ENCODE peak calls at places on chromosomes 7 and 10, in nine cellular contexts. One of them, this sample, is unnamed.

GRCh38 chr10:77564781-77565589 is 72.6 kb downstream of the KCNMA1 start:
- DNase-seq in CD8-positive, alpha-beta memory T cell: no peak
- DNase-seq in body of pancreas: no peak
- DNase-seq in suprapubic skin: no peak
- DNase-seq in GM23248: peak; percentile 77
- DNase-seq in mesenchymal stem cell: no peak
- DNase-seq in hepatocyte: no peak
- DNase-seq in colonic mucosa: no peak
- DNase-seq in thyroid gland: no peak
- DNase-seq in this sample: no peak

GRCh38 chr10:68406111-68406814 is 814 bp downstream of the RUFY2 start:
- DNase-seq in CD8-positive, alpha-beta memory T cell: no peak
- DNase-seq in body of pancreas: peak; percentile 43
- DNase-seq in suprapubic skin: no peak
- DNase-seq in GM23248: peak; percentile 92
- DNase-seq in mesenchymal stem cell: peak; percentile 80
- DNase-seq in hepatocyte: peak; percentile 81
- DNase-seq in colonic mucosa: peak; percentile 65
- DNase-seq in thyroid gland: peak; percentile 48
- DNase-seq in this sample: no peak

GRCh38 chr10:73796766-73797165 is 11.4 kb downstream of the ZSWIM8 start:
- DNase-seq in CD8-positive, alpha-beta memory T cell: no peak
- DNase-seq in body of pancreas: no peak
- DNase-seq in suprapubic skin: no peak
- DNase-seq in GM23248: no peak
- DNase-seq in mesenchymal stem cell: no peak
- DNase-seq in hepatocyte: no peak
- DNase-seq in colonic mucosa: no peak
- DNase-seq in thyroid gland: no peak
- DNase-seq in this sample: no peak

GRCh38 chr7:156603629-156604028 is 36.9 kb upstream of the RNF32 start:
- DNase-seq in CD8-positive, alpha-beta memory T cell: no peak
- DNase-seq in body of pancreas: no peak
- DNase-seq in suprapubic skin: no peak
- DNase-seq in GM23248: no peak
- DNase-seq in mesenchymal stem cell: no peak
- DNase-seq in hepatocyte: no peak
- DNase-seq in colonic mucosa: no peak
- DNase-seq in thyroid gland: no peak
- DNase-seq in this sample: no peak

GRCh38 chr7:105794741-105795729 is 81.4 kb downstream of the ATXN7L1 start:
- DNase-seq in CD8-positive, alpha-beta memory T cell: no peak
- DNase-seq in body of pancreas: no peak
- DNase-seq in suprapubic skin: no peak
- DNase-seq in GM23248: peak; percentile 81
- DNase-seq in mesenchymal stem cell: peak; percentile 62
- DNase-seq in hepatocyte: no peak
- DNase-seq in colonic mucosa: peak; percentile 25
- DNase-seq in thyroid gland: no peak
- DNase-seq in this sample: no peak

GRCh38 chr7:1823376-1824150 is 153.5 kb downstream of the ELFN1 start:
- DNase-seq in CD8-positive, alpha-beta memory T cell: no peak
- DNase-seq in body of pancreas: no peak
- DNase-seq in suprapubic skin: peak; percentile 39
- DNase-seq in GM23248: no peak
- DNase-seq in mesenchymal stem cell: no peak
- DNase-seq in hepatocyte: no peak
- DNase-seq in colonic mucosa: no peak
- DNase-seq in thyroid gland: no peak
- DNase-seq in this sample: no peak

GRCh38 chr7:70787772-70788171 is 344.2 kb upstream of the GALNT17 start:
- DNase-seq in CD8-positive, alpha-beta memory T cell: no peak
- DNase-seq in body of pancreas: no peak
- DNase-seq in suprapubic skin: no peak
- DNase-seq in GM23248: no peak
- DNase-seq in mesenchymal stem cell: no peak
- DNase-seq in hepatocyte: no peak
- DNase-seq in colonic mucosa: no peak
- DNase-seq in thyroid gland: no peak
- DNase-seq in this sample: no peak

GRCh38 chr10:103676058-103676785 is 179.2 kb downstream of the SH3PXD2A start:
- DNase-seq in CD8-positive, alpha-beta memory T cell: no peak
- DNase-seq in body of pancreas: no peak
- DNase-seq in suprapubic skin: peak; percentile 92
- DNase-seq in GM23248: peak; percentile 74
- DNase-seq in mesenchymal stem cell: no peak
- DNase-seq in hepatocyte: peak; percentile 59
- DNase-seq in colonic mucosa: no peak
- DNase-seq in thyroid gland: peak; percentile 19
- DNase-seq in this sample: no peak

GRCh38 chr7:29330136-29330535 is 135.6 kb downstream of the CHN2 start:
- DNase-seq in CD8-positive, alpha-beta memory T cell: no peak
- DNase-seq in body of pancreas: no peak
- DNase-seq in suprapubic skin: no peak
- DNase-seq in GM23248: no peak
- DNase-seq in mesenchymal stem cell: no peak
- DNase-seq in hepatocyte: no peak
- DNase-seq in colonic mucosa: no peak
- DNase-seq in thyroid gland: no peak
- DNase-seq in this sample: no peak

GRCh38 chr10:6065406-6065805 is 3.2 kb upstream of the IL2RA start:
- DNase-seq in CD8-positive, alpha-beta memory T cell: no peak
- DNase-seq in body of pancreas: no peak
- DNase-seq in suprapubic skin: peak; percentile 17
- DNase-seq in GM23248: no peak
- DNase-seq in mesenchymal stem cell: no peak
- DNase-seq in hepatocyte: no peak
- DNase-seq in colonic mucosa: no peak
- DNase-seq in thyroid gland: no peak
- DNase-seq in this sample: no peak

GRCh38 chr7:106009511-106010226 is 46.6 kb downstream of the CDHR3 start:
- DNase-seq in CD8-positive, alpha-beta memory T cell: peak; percentile 78
- DNase-seq in body of pancreas: peak; percentile 85
- DNase-seq in suprapubic skin: peak; percentile 81
- DNase-seq in GM23248: peak; percentile 99
- DNase-seq in mesenchymal stem cell: peak; percentile 99
- DNase-seq in hepatocyte: peak; percentile 95
- DNase-seq in colonic mucosa: peak; percentile 90
- DNase-seq in thyroid gland: peak; percentile 84
- DNase-seq in this sample: peak; percentile 83

GRCh38 chr10:92567952-92568600 is 5.8 kb downstream of the IDE start:
- DNase-seq in CD8-positive, alpha-beta memory T cell: no peak
- DNase-seq in body of pancreas: no peak
- DNase-seq in suprapubic skin: no peak
- DNase-seq in GM23248: peak; percentile 81
- DNase-seq in mesenchymal stem cell: peak; percentile 33
- DNase-seq in hepatocyte: peak; percentile 9
- DNase-seq in colonic mucosa: no peak
- DNase-seq in thyroid gland: no peak
- DNase-seq in this sample: no peak

GRCh38 chr10:131930586-131931330 is 29.9 kb downstream of the PPP2R2D start:
- DNase-seq in CD8-positive, alpha-beta memory T cell: no peak
- DNase-seq in body of pancreas: no peak
- DNase-seq in suprapubic skin: no peak
- DNase-seq in GM23248: no peak
- DNase-seq in mesenchymal stem cell: no peak
- DNase-seq in hepatocyte: no peak
- DNase-seq in colonic mucosa: no peak
- DNase-seq in thyroid gland: no peak
- DNase-seq in this sample: no peak
- H3K27ac ChIP-seq in CD8-positive, alpha-beta memory T cell: no peak overlapping the region
- H3K27ac ChIP-seq in body of pancreas: no peak overlapping the region
- H3K27ac ChIP-seq in suprapubic skin: no peak overlapping the region
- H3K27ac ChIP-seq in GM23248: no peak overlapping the region
- H3K27ac ChIP-seq in mesenchymal stem cell: no peak overlapping the region
- H3K27ac ChIP-seq in hepatocyte: no peak overlapping the region
- H3K27ac ChIP-seq in colonic mucosa: no peak overlapping the region
- H3K27ac ChIP-seq in thyroid gland: no peak overlapping the region
- H3K27ac ChIP-seq in this sample: peak overlapping the region; percentile 15

DNA sequence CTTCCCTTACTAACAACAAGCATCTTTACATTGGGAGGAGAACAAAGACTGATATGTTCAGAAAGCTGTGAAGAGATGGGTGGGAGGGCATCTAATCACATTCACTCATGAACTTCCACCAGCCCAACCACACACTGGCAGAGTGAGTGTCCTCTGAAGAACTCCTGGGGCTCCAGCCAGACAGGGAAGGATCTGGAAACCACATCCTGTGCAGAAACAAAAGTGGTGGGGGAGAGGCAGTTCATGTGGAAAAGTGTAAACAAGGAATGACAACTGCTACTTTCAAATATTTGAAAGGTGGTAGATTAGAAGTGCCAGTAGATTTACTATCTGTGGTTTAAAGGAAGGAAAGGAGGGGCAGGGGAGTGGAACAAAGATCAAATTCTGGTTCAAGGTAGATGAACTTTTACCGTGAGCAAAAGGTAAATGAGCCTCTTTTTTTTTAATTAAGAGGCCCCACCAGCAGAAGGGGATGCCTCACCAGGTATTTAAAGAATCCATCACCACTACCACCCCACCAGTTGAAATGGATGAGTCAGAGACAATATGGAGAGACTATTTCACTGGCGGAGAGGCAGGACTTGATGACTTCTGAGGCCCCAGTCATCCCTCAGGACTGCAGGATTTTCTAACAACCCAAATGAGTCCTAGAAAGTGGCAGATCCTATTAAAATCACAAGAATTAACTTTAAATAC is 34.5 kb downstream of the GOT1 start:
- DNase-seq in CD8-positive, alpha-beta memory T cell: no peak
- DNase-seq in body of pancreas: no peak
- DNase-seq in suprapubic skin: no peak
- DNase-seq in GM23248: peak; percentile 89
- DNase-seq in mesenchymal stem cell: peak; percentile 88
- DNase-seq in hepatocyte: peak; percentile 17
- DNase-seq in colonic mucosa: no peak
- DNase-seq in thyroid gland: no peak
- DNase-seq in this sample: no peak
- H3K27ac ChIP-seq in CD8-positive, alpha-beta memory T cell: no peak overlapping the region
- H3K27ac ChIP-seq in body of pancreas: no peak overlapping the region
- H3K27ac ChIP-seq in suprapubic skin: no peak overlapping the region
- H3K27ac ChIP-seq in GM23248: peak overlapping the region; percentile 89
- H3K27ac ChIP-seq in mesenchymal stem cell: peak overlapping the region; percentile 89
- H3K27ac ChIP-seq in hepatocyte: peak overlapping the region; percentile 77
- H3K27ac ChIP-seq in colonic mucosa: no peak overlapping the region
- H3K27ac ChIP-seq in thyroid gland: no peak overlapping the region
- H3K27ac ChIP-seq in this sample: peak overlapping the region; percentile 39

GRCh38 chr10:79437111-79437814 is 8.2 kb downstream of the ZCCHC24 start:
- DNase-seq in CD8-positive, alpha-beta memory T cell: no peak
- DNase-seq in body of pancreas: no peak
- DNase-seq in suprapubic skin: peak; percentile 55
- DNase-seq in GM23248: peak; percentile 65
- DNase-seq in mesenchymal stem cell: no peak
- DNase-seq in hepatocyte: no peak
- DNase-seq in colonic mucosa: no peak
- DNase-seq in thyroid gland: peak; percentile 70
- DNase-seq in this sample: no peak

GRCh38 chr10:79438021-79438698 is 7.3 kb downstream of the ZCCHC24 start:
- DNase-seq in CD8-positive, alpha-beta memory T cell: no peak
- DNase-seq in body of pancreas: no peak
- DNase-seq in suprapubic skin: peak; percentile 67
- DNase-seq in GM23248: peak; percentile 50
- DNase-seq in mesenchymal stem cell: no peak
- DNase-seq in hepatocyte: no peak
- DNase-seq in colonic mucosa: no peak
- DNase-seq in thyroid gland: no peak
- DNase-seq in this sample: no peak

GRCh38 chr10:79436066-79436849 is 9.2 kb downstream of the ZCCHC24 start:
- DNase-seq in CD8-positive, alpha-beta memory T cell: no peak
- DNase-seq in body of pancreas: no peak
- DNase-seq in suprapubic skin: peak; percentile 60
- DNase-seq in GM23248: no peak
- DNase-seq in mesenchymal stem cell: no peak
- DNase-seq in hepatocyte: no peak
- DNase-seq in colonic mucosa: no peak
- DNase-seq in thyroid gland: no peak
- DNase-seq in this sample: no peak

GRCh38 chr10:79435271-79436065 is 10.0 kb downstream of the ZCCHC24 start:
- DNase-seq in CD8-positive, alpha-beta memory T cell: no peak
- DNase-seq in body of pancreas: no peak
- DNase-seq in suprapubic skin: peak; percentile 78
- DNase-seq in GM23248: peak; percentile 57
- DNase-seq in mesenchymal stem cell: peak; percentile 29
- DNase-seq in hepatocyte: no peak
- DNase-seq in colonic mucosa: no peak
- DNase-seq in thyroid gland: peak; percentile 64
- DNase-seq in this sample: no peak

GRCh38 chr10:79436850-79437103 is 8.6 kb downstream of the ZCCHC24 start:
- DNase-seq in CD8-positive, alpha-beta memory T cell: no peak
- DNase-seq in body of pancreas: no peak
- DNase-seq in suprapubic skin: no peak
- DNase-seq in GM23248: no peak
- DNase-seq in mesenchymal stem cell: no peak
- DNase-seq in hepatocyte: no peak
- DNase-seq in colonic mucosa: no peak
- DNase-seq in thyroid gland: no peak
- DNase-seq in this sample: no peak
- H3K27ac ChIP-seq in CD8-positive, alpha-beta memory T cell: no peak overlapping the region
- H3K27ac ChIP-seq in body of pancreas: no peak overlapping the region
- H3K27ac ChIP-seq in suprapubic skin: peak overlapping the region; percentile 84
- H3K27ac ChIP-seq in GM23248: peak overlapping the region; percentile 95
- H3K27ac ChIP-seq in mesenchymal stem cell: no peak overlapping the region
- H3K27ac ChIP-seq in hepatocyte: no peak overlapping the region
- H3K27ac ChIP-seq in colonic mucosa: peak overlapping the region; percentile 2
- H3K27ac ChIP-seq in thyroid gland: peak overlapping the region; percentile 91
- H3K27ac ChIP-seq in this sample: no peak overlapping the region

GRCh38 chr10:44651395-44651661 is 259.8 kb upstream of the TMEM72 start:
- DNase-seq in CD8-positive, alpha-beta memory T cell: no peak
- DNase-seq in body of pancreas: no peak
- DNase-seq in suprapubic skin: no peak
- DNase-seq in GM23248: no peak
- DNase-seq in mesenchymal stem cell: no peak
- DNase-seq in hepatocyte: no peak
- DNase-seq in colonic mucosa: no peak
- DNase-seq in thyroid gland: no peak
- DNase-seq in this sample: no peak
- H3K27ac ChIP-seq in CD8-positive, alpha-beta memory T cell: no peak overlapping the region
- H3K27ac ChIP-seq in body of pancreas: no peak overlapping the region
- H3K27ac ChIP-seq in suprapubic skin: no peak overlapping the region
- H3K27ac ChIP-seq in GM23248: peak overlapping the region; percentile 65
- H3K27ac ChIP-seq in mesenchymal stem cell: no peak overlapping the region
- H3K27ac ChIP-seq in hepatocyte: no peak overlapping the region
- H3K27ac ChIP-seq in colonic mucosa: no peak overlapping the region
- H3K27ac ChIP-seq in thyroid gland: no peak overlapping the region
- H3K27ac ChIP-seq in this sample: no peak overlapping the region